ENCODE peak calls at places on chromosomes 1 and 21, in six cellular contexts. N is left colon; B is CD4-positive, alpha-beta memory T cell; G is stimulated activated CD4-positive, alpha-beta T cell treated with anti-CD3 and anti-CD28 coated beads, Interleukin-1b, Interleukin-23, amount 100 ng/mL, for 4 hours; C is activated CD4-positive, alpha-beta T cell treated with anti-CD3 and anti-CD28 coated beads, Interleukin-2, amount 10 ng/mL, durations not matched to agents 7 days and 5 days; U is activated T-cell treated with anti-CD3 and anti-CD28 coated beads, Interleukin-2, amount 50 U/mL, for 24 hours. X is an unnamed sample.

GRCh38 chr1:91791691-91792392 is 94.1 kb downstream of the TGFBR3 start:
- DNase-seq in N (no peak), B (peak; percentile 29), G (no peak), C (no peak), U (no peak), X (no peak)

GRCh38 chr1:154819628-154820590 is 50.2 kb downstream of the KCNN3 start:
- DNase-seq in N (no peak), B (peak; percentile 7), G (no peak), C (peak; percentile 16), U (no peak), X (no peak)

GRCh38 chr1:202624781-202625108 is 85.5 kb downstream of the SYT2 start:
- DNase-seq in N (no peak), B (no peak), G (no peak), C (no peak), U (no peak), X (no peak)

GRCh38 chr1:180926164-180926981 is 13.7 kb downstream of the KIAA1614 start:
- DNase-seq in N (peak; percentile 57), B (no peak), G (no peak), C (no peak), U (no peak), X (no peak)

GRCh38 chr1:42043811-42044210 is 109.4 kb upstream of the GUCA2B start:
- DNase-seq in N (no peak), B (no peak), G (no peak), C (no peak), U (no peak), X (no peak)

GRCh38 chr1:173122344-173122880 is 71.7 kb upstream of the TNFSF18 start:
- DNase-seq in N (no peak), B (no peak), G (no peak), C (no peak), U (no peak), X (no peak)

GRCh38 chr21:42460391-42461184 is 35.4 kb downstream of the RSPH1 start:
- DNase-seq in N (peak; percentile 69), B (peak; percentile 72), G (no peak), C (peak; percentile 63), U (peak; percentile 51), X (peak; percentile 88)

GRCh38 chr1:230090194-230090711 is 23.2 kb downstream of the GALNT2 start:
- DNase-seq in N (no peak), B (no peak), G (no peak), C (no peak), U (no peak), X (no peak)

GRCh38 chr1:114437812-114438211 is 73.2 kb downstream of the TRIM33 start:
- DNase-seq in N (no peak), B (no peak), G (no peak), C (no peak), U (no peak), X (no peak)

GRCh38 chr1:205450448-205450847 is 5.4 kb downstream of the BLACAT1 start:
- DNase-seq in N (no peak), B (no peak), G (no peak), C (no peak), U (no peak), X (no peak)

GRCh38 chr1:205798577-205798976 is 14.4 kb downstream of the SLC41A1 start:
- DNase-seq in N (no peak), B (no peak), G (no peak), C (no peak), U (no peak), X (no peak)

GRCh38 chr1:64623750-64624445 is 121.0 kb upstream of the RAVER2 start:
- DNase-seq in N (no peak), B (no peak), G (no peak), C (no peak), U (no peak), X (peak; percentile 20)

GRCh38 chr1:213876531-213876930 is 111.2 kb upstream of the PROX1 start:
- DNase-seq in N (no peak), B (no peak), G (no peak), C (no peak), U (no peak), X (no peak)

GRCh38 chr1:17282836-17283235 is 25.2 kb upstream of the PADI4 start:
- DNase-seq in N (no peak), B (no peak), G (no peak), C (no peak), U (no peak), X (no peak)

GRCh38 chr1:206933333-206933945 is 11.7 kb upstream of the FCMR start:
- DNase-seq in N (no peak), B (peak; percentile 58), G (peak; percentile 66), C (peak; percentile 70), U (peak; percentile 81), X (no peak)

GRCh38 chr1:68470388-68470970 is 20.7 kb upstream of the RPE65 start:
- DNase-seq in N (no peak), B (no peak), G (no peak), C (no peak), U (no peak), X (no peak)

GRCh38 chr1:97094257-97094972 is 372.8 kb downstream of the PTBP2 start:
- DNase-seq in N (no peak), B (no peak), G (no peak), C (no peak), U (no peak), X (no peak)

GRCh38 chr21:21921410-21922232 is 923.4 kb downstream of the NCAM2 start:
- DNase-seq in N (no peak), B (no peak), G (no peak), C (no peak), U (no peak), X (peak; percentile 1)

GRCh38 chr1:108590947-108591346 is 31.0 kb downstream of the EEIG2 start:
- DNase-seq in N (no peak), B (peak; percentile 83), G (no peak), C (peak; percentile 16), U (no peak), X (no peak)

GRCh38 chr1:21779613-21780521 is 3.1 kb downstream of the USP48 start:
- DNase-seq in N (no peak), B (no peak), G (peak; percentile 26), C (peak; percentile 31), U (no peak), X (no peak)

GRCh38 chr1:182635871-182636270 is 31.7 kb upstream of the RGS16 start:
- DNase-seq in N (no peak), B (no peak), G (no peak), C (no peak), U (no peak), X (no peak)

GRCh38 chr1:88180449-88181108 is 503.5 kb upstream of the PKN2 start:
- DNase-seq in N (peak; percentile 81), B (peak; percentile 27), G (peak; percentile 27), C (peak; percentile 70), U (peak; percentile 53), X (peak; percentile 41)

GRCh38 chr21:25722631-25723030 is 12.1 kb downstream of the ATP5PF start:
- DNase-seq in N (no peak), B (no peak), G (no peak), C (no peak), U (no peak), X (no peak)

GRCh38 chr1:27650527-27651175 is 15.7 kb upstream of the FGR start:
- DNase-seq in N (no peak), B (no peak), G (no peak), C (no peak), U (no peak), X (peak; percentile 83)

GRCh38 chr1:1574721-1575537 is at the start of gene SSU72:
- DNase-seq in N (peak; percentile 92), B (peak; percentile 95), G (peak; percentile 92), C (peak; percentile 94), U (peak; percentile 95), X (peak; percentile 93)

GRCh38 chr1:182784556-182785171 is 4.9 kb upstream of the NPL start:
- DNase-seq in N (no peak), B (peak; percentile 48), G (no peak), C (peak; percentile 42), U (no peak), X (peak; percentile 30)

GRCh38 chr1:1001057-1001630 is 1.2 kb upstream of the HES4 start:
- DNase-seq in N (peak; percentile 38), B (no peak), G (no peak), C (no peak), U (no peak), X (no peak)

GRCh38 chr1:212315907-212316306 is 30.7 kb downstream of the PPP2R5A start:
- DNase-seq in N (no peak), B (peak; percentile 4), G (no peak), C (no peak), U (no peak), X (peak; percentile 25)